ENCODE peak calls at places on chromosomes 6 and 20, in six cellular contexts. One of them, this sample, is unnamed.

GRCh38 chr20:41173791-41174341 is 36.5 kb downstream of the PLCG1 start:
- DNase-seq in neural crest cell: no peak
- DNase-seq in right lobe of liver: no peak
- DNase-seq in kidney tubule cell: no peak
- DNase-seq in stimulated activated CD4-positive, alpha-beta T cell treated with anti-CD3 and anti-CD28 coated beads, Interleukin-4, amount 100 ng/mL, for 1 hour: no peak
- DNase-seq in astrocyte of the spinal cord: no peak
- DNase-seq in this sample: no peak

GRCh38 chr6:50791900-50792508 is 26.7 kb upstream of the TFAP2B start:
- DNase-seq in neural crest cell: peak; percentile 18
- DNase-seq in stimulated activated CD4-positive, alpha-beta T cell treated with anti-CD3 and anti-CD28 coated beads, Interleukin-4, amount 100 ng/mL, for 1 hour: no peak
- DNase-seq in astrocyte of the spinal cord: peak; percentile 13
- DNase-seq in right lobe of liver: no peak
- DNase-seq in kidney tubule cell: peak; percentile 50
- DNase-seq in this sample: peak; percentile 40

GRCh38 chr20:12243327-12243726 is 325.6 kb downstream of the BTBD3 start:
- DNase-seq in stimulated activated CD4-positive, alpha-beta T cell treated with anti-CD3 and anti-CD28 coated beads, Interleukin-4, amount 100 ng/mL, for 1 hour: no peak
- DNase-seq in astrocyte of the spinal cord: no peak
- DNase-seq in neural crest cell: no peak
- DNase-seq in right lobe of liver: no peak
- DNase-seq in kidney tubule cell: no peak
- DNase-seq in this sample: no peak

GRCh38 chr20:50413088-50413500 is 97.1 kb upstream of the PTPN1 start:
- DNase-seq in neural crest cell: no peak
- DNase-seq in right lobe of liver: no peak
- DNase-seq in kidney tubule cell: no peak
- DNase-seq in stimulated activated CD4-positive, alpha-beta T cell treated with anti-CD3 and anti-CD28 coated beads, Interleukin-4, amount 100 ng/mL, for 1 hour: no peak
- DNase-seq in astrocyte of the spinal cord: no peak
- DNase-seq in this sample: peak; percentile 18

GRCh38 chr20:35039146-35039545 is 53.5 kb downstream of the TRPC4AP start:
- DNase-seq in neural crest cell: no peak
- DNase-seq in right lobe of liver: no peak
- DNase-seq in astrocyte of the spinal cord: no peak
- DNase-seq in stimulated activated CD4-positive, alpha-beta T cell treated with anti-CD3 and anti-CD28 coated beads, Interleukin-4, amount 100 ng/mL, for 1 hour: no peak
- DNase-seq in kidney tubule cell: peak; percentile 77
- DNase-seq in this sample: no peak

GRCh38 chr20:61765871-61766654 is 299.6 kb downstream of the TAF4 start:
- DNase-seq in astrocyte of the spinal cord: no peak
- DNase-seq in stimulated activated CD4-positive, alpha-beta T cell treated with anti-CD3 and anti-CD28 coated beads, Interleukin-4, amount 100 ng/mL, for 1 hour: no peak
- DNase-seq in right lobe of liver: peak; percentile 39
- DNase-seq in kidney tubule cell: no peak
- DNase-seq in neural crest cell: no peak
- DNase-seq in this sample: no peak

GRCh38 chr20:56515657-56516381 is 8.7 kb upstream of the FAM209A start:
- DNase-seq in astrocyte of the spinal cord: peak; percentile 24
- DNase-seq in right lobe of liver: no peak
- DNase-seq in neural crest cell: no peak
- DNase-seq in stimulated activated CD4-positive, alpha-beta T cell treated with anti-CD3 and anti-CD28 coated beads, Interleukin-4, amount 100 ng/mL, for 1 hour: no peak
- DNase-seq in kidney tubule cell: no peak
- DNase-seq in this sample: peak; percentile 14

GRCh38 chr20:34299925-34300806 is 3.0 kb downstream of the AHCY start:
- DNase-seq in stimulated activated CD4-positive, alpha-beta T cell treated with anti-CD3 and anti-CD28 coated beads, Interleukin-4, amount 100 ng/mL, for 1 hour: no peak
- DNase-seq in kidney tubule cell: peak; percentile 59
- DNase-seq in astrocyte of the spinal cord: no peak
- DNase-seq in neural crest cell: no peak
- DNase-seq in right lobe of liver: no peak
- DNase-seq in this sample: no peak

GRCh38 chr6:75800133-75800532 is 51.1 kb downstream of the MYO6 start:
- DNase-seq in right lobe of liver: no peak
- DNase-seq in neural crest cell: no peak
- DNase-seq in stimulated activated CD4-positive, alpha-beta T cell treated with anti-CD3 and anti-CD28 coated beads, Interleukin-4, amount 100 ng/mL, for 1 hour: no peak
- DNase-seq in kidney tubule cell: no peak
- DNase-seq in astrocyte of the spinal cord: no peak
- DNase-seq in this sample: no peak

GRCh38 chr20:62174021-62174804 is 8.6 kb upstream of the MTG2 start:
- DNase-seq in stimulated activated CD4-positive, alpha-beta T cell treated with anti-CD3 and anti-CD28 coated beads, Interleukin-4, amount 100 ng/mL, for 1 hour: no peak
- DNase-seq in right lobe of liver: peak; percentile 48
- DNase-seq in neural crest cell: no peak
- DNase-seq in kidney tubule cell: no peak
- DNase-seq in astrocyte of the spinal cord: no peak
- DNase-seq in this sample: no peak

GRCh38 chr20:58523916-58524315 is 8.7 kb upstream of the APCDD1L start:
- DNase-seq in neural crest cell: no peak
- DNase-seq in astrocyte of the spinal cord: peak; percentile 73
- DNase-seq in right lobe of liver: no peak
- DNase-seq in kidney tubule cell: peak; percentile 31
- DNase-seq in stimulated activated CD4-positive, alpha-beta T cell treated with anti-CD3 and anti-CD28 coated beads, Interleukin-4, amount 100 ng/mL, for 1 hour: no peak
- DNase-seq in this sample: peak; percentile 78

GRCh38 chr6:74853991-74854390 is 351.9 kb downstream of the COL12A1 start:
- DNase-seq in neural crest cell: no peak
- DNase-seq in right lobe of liver: no peak
- DNase-seq in stimulated activated CD4-positive, alpha-beta T cell treated with anti-CD3 and anti-CD28 coated beads, Interleukin-4, amount 100 ng/mL, for 1 hour: no peak
- DNase-seq in astrocyte of the spinal cord: no peak
- DNase-seq in kidney tubule cell: no peak
- DNase-seq in this sample: no peak

GRCh38 chr6:80547827-80548226 is 441.4 kb downstream of the BCKDHB start:
- DNase-seq in right lobe of liver: no peak
- DNase-seq in astrocyte of the spinal cord: peak; percentile 93
- DNase-seq in kidney tubule cell: peak; percentile 85
- DNase-seq in stimulated activated CD4-positive, alpha-beta T cell treated with anti-CD3 and anti-CD28 coated beads, Interleukin-4, amount 100 ng/mL, for 1 hour: no peak
- DNase-seq in neural crest cell: no peak
- DNase-seq in this sample: peak; percentile 94

GRCh38 chr6:18034798-18035202 is 47.4 kb upstream of the KIF13A start:
- DNase-seq in stimulated activated CD4-positive, alpha-beta T cell treated with anti-CD3 and anti-CD28 coated beads, Interleukin-4, amount 100 ng/mL, for 1 hour: no peak
- DNase-seq in right lobe of liver: peak; percentile 81
- DNase-seq in neural crest cell: no peak
- DNase-seq in astrocyte of the spinal cord: peak; percentile 17
- DNase-seq in kidney tubule cell: peak; percentile 33
- DNase-seq in this sample: no peak

GRCh38 chr6:80477591-80478370 is 371.3 kb downstream of the BCKDHB start:
- DNase-seq in kidney tubule cell: peak; percentile 35
- DNase-seq in stimulated activated CD4-positive, alpha-beta T cell treated with anti-CD3 and anti-CD28 coated beads, Interleukin-4, amount 100 ng/mL, for 1 hour: no peak
- DNase-seq in neural crest cell: no peak
- DNase-seq in astrocyte of the spinal cord: peak; percentile 22
- DNase-seq in right lobe of liver: no peak
- DNase-seq in this sample: no peak

GRCh38 chr6:90251295-90251992 is 45.2 kb downstream of the BACH2 start:
- DNase-seq in stimulated activated CD4-positive, alpha-beta T cell treated with anti-CD3 and anti-CD28 coated beads, Interleukin-4, amount 100 ng/mL, for 1 hour: no peak
- DNase-seq in right lobe of liver: no peak
- DNase-seq in kidney tubule cell: no peak
- DNase-seq in astrocyte of the spinal cord: no peak
- DNase-seq in neural crest cell: no peak
- DNase-seq in this sample: no peak

GRCh38 chr6:100246206-100246605 is 218.5 kb downstream of the SIM1 start:
- DNase-seq in neural crest cell: no peak
- DNase-seq in stimulated activated CD4-positive, alpha-beta T cell treated with anti-CD3 and anti-CD28 coated beads, Interleukin-4, amount 100 ng/mL, for 1 hour: no peak
- DNase-seq in right lobe of liver: no peak
- DNase-seq in kidney tubule cell: no peak
- DNase-seq in astrocyte of the spinal cord: no peak
- DNase-seq in this sample: no peak

GRCh38 chr20:62946918-62947317 is 5.6 kb upstream of the SLC17A9 start:
- DNase-seq in astrocyte of the spinal cord: no peak
- DNase-seq in neural crest cell: no peak
- DNase-seq in right lobe of liver: no peak
- DNase-seq in kidney tubule cell: no peak
- DNase-seq in stimulated activated CD4-positive, alpha-beta T cell treated with anti-CD3 and anti-CD28 coated beads, Interleukin-4, amount 100 ng/mL, for 1 hour: no peak
- DNase-seq in this sample: peak; percentile 70

GRCh38 chr6:37866590-37867507 is 47.3 kb downstream of the ZFAND3 start:
- DNase-seq in neural crest cell: no peak
- DNase-seq in stimulated activated CD4-positive, alpha-beta T cell treated with anti-CD3 and anti-CD28 coated beads, Interleukin-4, amount 100 ng/mL, for 1 hour: no peak
- DNase-seq in right lobe of liver: no peak
- DNase-seq in kidney tubule cell: peak; percentile 68
- DNase-seq in astrocyte of the spinal cord: no peak
- DNase-seq in this sample: no peak

GRCh38 chr20:47762699-47763098 is 22.6 kb downstream of the SULF2 start:
- DNase-seq in neural crest cell: no peak
- DNase-seq in stimulated activated CD4-positive, alpha-beta T cell treated with anti-CD3 and anti-CD28 coated beads, Interleukin-4, amount 100 ng/mL, for 1 hour: no peak
- DNase-seq in right lobe of liver: no peak
- DNase-seq in astrocyte of the spinal cord: no peak
- DNase-seq in kidney tubule cell: no peak
- DNase-seq in this sample: peak; percentile 13

GRCh38 chr6:114009192-114009591 is 38.2 kb upstream of the HDAC2 start:
- DNase-seq in stimulated activated CD4-positive, alpha-beta T cell treated with anti-CD3 and anti-CD28 coated beads, Interleukin-4, amount 100 ng/mL, for 1 hour: no peak
- DNase-seq in neural crest cell: no peak
- DNase-seq in astrocyte of the spinal cord: no peak
- DNase-seq in right lobe of liver: no peak
- DNase-seq in kidney tubule cell: no peak
- DNase-seq in this sample: no peak

GRCh38 chr6:112109267-112109666 is 21.9 kb downstream of the FAM229B start:
- DNase-seq in neural crest cell: no peak
- DNase-seq in stimulated activated CD4-positive, alpha-beta T cell treated with anti-CD3 and anti-CD28 coated beads, Interleukin-4, amount 100 ng/mL, for 1 hour: no peak
- DNase-seq in right lobe of liver: no peak
- DNase-seq in kidney tubule cell: no peak
- DNase-seq in astrocyte of the spinal cord: no peak
- DNase-seq in this sample: no peak

This sample was measured in fibroblast of the aortic adventitia.